ENCODE peak calls at places on chromosomes 12 and 14, in eight cellular contexts. M is WERI-Rb-1; N is CD8-positive, alpha-beta T cell; P is stomach; S is lung; A is fibroblast of lung; X is AG09309; B is HL-60. T is an unnamed sample.

GRCh38 chr12:120538281-120539156 is 4.4 kb downstream of the RNF10 start:
- DNase-seq in M (no peak), N (no peak), P (peak), S (peak), A (peak), X (peak), B (no peak), T (peak)

GRCh38 chr12:99985129-99985570 is 414 bp upstream of the ANKS1B start:
- DNase-seq in M (no peak), N (no peak), P (no peak), S (no peak), A (peak), X (no peak), B (no peak), T (no peak)

GRCh38 chr12:122167328-122167925 is 6.6 kb downstream of the IL31 start:
- DNase-seq in M (no peak), N (no peak), P (no peak), S (no peak), A (no peak), X (no peak), B (no peak), T (no peak)

GRCh38 chr12:49549735-49550710 is 11.2 kb downstream of the KCNH3 start:
- DNase-seq in M (no peak), N (no peak), P (no peak), S (no peak), A (no peak), X (no peak), B (no peak), T (no peak)

GRCh38 chr12:53844989-53845836 is 93.4 kb upstream of the HOXC13 start:
- DNase-seq in M (no peak), N (no peak), P (no peak), S (no peak), A (peak), X (no peak), B (no peak), T (no peak)

GRCh38 chr12:10068634-10069033 is 30.2 kb downstream of the CLEC1A start:
- DNase-seq in M (no peak), N (no peak), P (no peak), S (no peak), A (no peak), X (no peak), B (peak), T (no peak)

GRCh38 chr12:111160350-111161142 is 208.3 kb downstream of the PHETA1 start:
- DNase-seq in M (no peak), N (no peak), P (no peak), S (no peak), A (no peak), X (no peak), B (no peak), T (no peak)

GRCh38 chr12:74889563-74890236 is 319.9 kb downstream of the KCNC2 start:
- DNase-seq in M (no peak), N (no peak), P (no peak), S (no peak), A (peak), X (no peak), B (no peak), T (no peak)

GRCh38 chr12:7122876-7123769 is 5.6 kb downstream of the RBP5 start:
- DNase-seq in M (no peak), N (no peak), P (no peak), S (no peak), A (no peak), X (no peak), B (no peak), T (no peak)

GRCh38 chr12:30450872-30451271 is 244.8 kb downstream of the IPO8 start:
- DNase-seq in M (no peak), N (no peak), P (no peak), S (no peak), A (peak), X (no peak), B (no peak), T (no peak)

GRCh38 chr14:39433452-39433813 is 1.2 kb upstream of the FBXO33 start:
- DNase-seq in M (no peak), N (no peak), P (no peak), S (no peak), A (no peak), X (no peak), B (no peak), T (no peak)

GRCh38 chr12:6766651-6767300 is 613 bp downstream of the PTMS start:
- DNase-seq in M (peak), N (peak), P (peak), S (peak), A (peak), X (no peak), B (no peak), T (no peak)

GRCh38 chr12:67633708-67634107 is 14.8 kb upstream of the DYRK2 start:
- DNase-seq in M (no peak), N (no peak), P (peak), S (peak), A (no peak), X (no peak), B (no peak), T (no peak)

GRCh38 chr12:11973396-11973795 is 97.3 kb upstream of the BCL2L14 start:
- DNase-seq in M (no peak), N (no peak), P (no peak), S (no peak), A (no peak), X (no peak), B (no peak), T (no peak)

GRCh38 chr12:68468036-68468435 is 135.9 kb upstream of the MDM1 start:
- DNase-seq in M (no peak), N (no peak), P (no peak), S (no peak), A (no peak), X (no peak), B (no peak), T (no peak)

GRCh38 chr14:34592623-34593022 is 37.3 kb downstream of the SNX6 start:
- DNase-seq in M (no peak), N (no peak), P (no peak), S (no peak), A (no peak), X (no peak), B (no peak), T (no peak)

GRCh38 chr14:54796961-54797360 is 105.7 kb downstream of the GCH1 start:
- DNase-seq in M (no peak), N (no peak), P (no peak), S (no peak), A (peak), X (no peak), B (no peak), T (peak)

GRCh38 chr12:71469235-71469873 is 29.8 kb downstream of the LGR5 start:
- DNase-seq in M (peak), N (no peak), P (no peak), S (no peak), A (peak), X (peak), B (no peak), T (no peak)

GRCh38 chr12:201361-201760 is 12.6 kb downstream of the SLC6A12 start:
- DNase-seq in M (no peak), N (no peak), P (no peak), S (no peak), A (no peak), X (no peak), B (no peak), T (no peak)

GRCh38 chr12:26809611-26810298 is 23.2 kb downstream of the ITPR2 start:
- DNase-seq in M (no peak), N (no peak), P (no peak), S (no peak), A (no peak), X (no peak), B (no peak), T (no peak)

GRCh38 chr12:26808766-26809460 is 24.1 kb downstream of the ITPR2 start:
- DNase-seq in M (no peak), N (no peak), P (no peak), S (no peak), A (no peak), X (no peak), B (no peak), T (no peak)

GRCh38 chr12:26813812-26814211 is 19.2 kb downstream of the ITPR2 start:
- DNase-seq in M (no peak), N (no peak), P (no peak), S (no peak), A (no peak), X (no peak), B (no peak), T (no peak)

GRCh38 chr12:26807292-26807691 is 25.7 kb downstream of the ITPR2 start:
- DNase-seq in M (no peak), N (no peak), P (no peak), S (no peak), A (no peak), X (no peak), B (no peak), T (no peak)

GRCh38 chr12:26810330-26810729 is 22.7 kb downstream of the ITPR2 start:
- DNase-seq in M (no peak), N (no peak), P (peak), S (no peak), A (peak), X (no peak), B (no peak), T (peak)
- H3K4me3 ChIP-seq in M (no peak), N (no peak), P (no peak), S (no peak), A (no peak), X (no peak), B (no peak), T (no peak)

GRCh38 chr12:94875525-94875924 is 128.0 kb downstream of the NDUFA12 start:
- DNase-seq in M (peak), N (no peak), P (no peak), S (no peak), A (no peak), X (no peak), B (no peak), T (no peak)
- TF ChIP-seq CTCF in M (peak), N (no peak), P (no peak), S (no peak), A (peak), X (no peak), B (no peak), T (no peak)

DNA sequence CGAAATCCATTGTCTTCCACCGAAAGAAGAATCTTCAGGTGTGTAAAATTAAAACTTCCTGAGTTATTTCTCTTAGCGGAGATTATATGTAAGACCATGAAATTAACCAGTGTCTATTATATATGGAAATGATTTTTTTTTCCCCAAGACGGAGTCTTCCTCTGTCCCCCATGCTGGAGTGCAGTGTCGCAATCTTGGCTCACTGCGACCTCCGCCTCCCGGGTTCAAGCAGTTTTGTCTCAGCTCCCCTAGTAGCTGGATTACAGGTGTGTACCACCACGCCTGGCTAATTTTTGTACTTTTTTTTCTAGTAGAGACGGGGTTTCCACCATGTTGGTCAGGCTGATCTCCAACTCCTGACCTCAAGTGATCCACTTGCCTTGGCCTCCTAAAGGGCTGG is 2.8 kb downstream of the RAN start:
- DNase-seq in M (no peak), N (no peak), P (no peak), S (no peak), A (no peak), X (no peak), B (peak), T (no peak)
- H3K4me3 ChIP-seq in M (no peak), N (no peak), P (no peak), S (no peak), A (no peak), X (no peak), B (no peak), T (no peak)

DNA sequence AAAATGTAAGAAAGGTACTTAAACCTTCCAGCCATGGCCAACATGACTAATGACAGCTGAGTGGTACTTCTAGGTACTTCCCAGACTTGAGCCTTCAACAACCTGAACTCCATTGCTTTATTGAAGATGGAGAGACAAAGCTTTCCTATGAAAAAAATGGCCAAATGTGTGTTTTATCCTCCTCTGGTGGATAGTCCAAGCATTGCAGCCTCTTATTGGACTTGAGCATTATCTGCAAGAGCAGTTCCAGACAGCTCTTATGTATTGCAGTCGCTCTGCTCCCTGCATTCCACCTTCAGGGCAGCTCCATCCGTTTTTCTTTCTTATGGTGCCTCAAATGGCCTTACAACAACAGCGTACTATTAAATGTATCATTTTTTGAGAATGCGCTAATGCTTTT is 588.2 kb downstream of the NRXN3 start:
- DNase-seq in M (peak), N (no peak), P (no peak), S (no peak), A (peak), X (no peak), B (no peak), T (peak)
- TF ChIP-seq CTCF in M (peak), N (no peak), P (no peak), S (no peak), A (peak), X (peak), B (peak), T (peak)

GRCh38 chr12:57620936-57621496 is 9.8 kb downstream of the ARHGEF25 start:
- DNase-seq in M (no peak), N (no peak), P (no peak), S (no peak), A (no peak), X (no peak), B (no peak), T (no peak)
- H3K4me3 ChIP-seq in M (no peak), N (peak), P (peak), S (no peak), A (peak), X (peak), B (peak), T (peak)

GRCh38 chr14:104723651-104724406 is at the start of gene ADSS1:
- DNase-seq in M (peak), N (peak), P (peak), S (peak), A (peak), X (no peak), B (peak), T (no peak)

GRCh38 chr14:104726600-104727451 is 2.8 kb downstream of the ADSS1 start:
- DNase-seq in M (no peak), N (no peak), P (no peak), S (no peak), A (no peak), X (no peak), B (no peak), T (no peak)

GRCh38 chr14:104724407-104724980 is 465 bp downstream of the ADSS1 start:
- DNase-seq in M (peak), N (no peak), P (peak), S (peak), A (no peak), X (no peak), B (no peak), T (no peak)

GRCh38 chr14:104725772-104726548 is 1.9 kb downstream of the ADSS1 start:
- DNase-seq in M (no peak), N (no peak), P (no peak), S (no peak), A (no peak), X (no peak), B (no peak), T (no peak)

GRCh38 chr14:104724981-104725771 is 1.1 kb downstream of the ADSS1 start:
- DNase-seq in M (no peak), N (no peak), P (peak), S (no peak), A (no peak), X (no peak), B (no peak), T (no peak)
- TF ChIP-seq CTCF in M (peak), N (no peak), P (no peak), S (no peak), A (peak), X (peak), B (peak), T (peak)

GRCh38 chr14:91329615-91330014 is 85.1 kb upstream of the GPR68 start:
- DNase-seq in M (no peak), N (no peak), P (no peak), S (no peak), A (no peak), X (no peak), B (no peak), T (no peak)
- H3K4me3 ChIP-seq in M (no peak), N (no peak), P (no peak), S (no peak), A (no peak), X (no peak), B (no peak), T (no peak)

GRCh38 chr12:132866251-132866828 is 21.1 kb downstream of the CHFR start:
- DNase-seq in M (no peak), N (no peak), P (no peak), S (no peak), A (peak), X (peak), B (peak), T (no peak)
- TF ChIP-seq CTCF in M (no peak), N (no peak), P (no peak), S (no peak), A (no peak), X (no peak), B (no peak), T (no peak)

DNA sequence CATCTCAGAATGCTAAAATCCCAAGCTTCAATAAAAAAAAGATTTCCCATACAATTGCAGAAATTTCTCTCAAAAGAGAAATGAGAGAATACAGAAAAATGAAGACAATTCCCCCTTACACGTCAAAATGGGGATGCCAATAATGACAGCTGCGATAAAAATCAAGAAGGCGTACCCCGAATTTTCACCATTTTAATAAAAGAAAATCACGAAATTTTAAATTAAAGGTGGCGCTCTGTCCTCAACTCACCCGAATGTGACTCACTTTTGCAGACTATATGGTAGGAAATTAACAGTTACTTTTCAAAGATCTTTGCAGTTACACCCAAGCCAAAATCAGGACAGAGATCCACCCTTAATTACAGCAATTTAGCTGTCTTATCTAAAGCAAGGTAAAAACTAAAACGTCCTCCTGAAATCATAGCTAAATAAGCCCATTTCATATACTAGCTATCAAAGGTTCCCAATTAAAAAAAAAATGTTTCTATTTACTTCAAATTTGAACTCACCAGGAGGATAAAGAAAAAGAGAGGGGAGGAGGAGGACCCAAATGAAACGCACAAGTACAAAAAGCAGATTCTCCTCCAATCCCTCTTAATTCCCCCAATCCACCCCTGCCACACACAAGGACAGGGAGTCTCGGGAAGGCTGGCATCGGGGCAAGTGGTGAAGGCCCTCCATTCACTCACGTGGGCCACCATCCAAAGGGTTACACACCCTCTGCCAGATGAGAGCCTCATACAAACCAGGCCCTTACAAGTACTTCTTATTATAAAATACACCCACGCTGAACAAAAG is 1.9 kb downstream of the ATP2B1 start:
- DNase-seq in M (peak), N (no peak), P (no peak), S (no peak), A (peak), X (no peak), B (no peak), T (no peak)
- H3K4me3 ChIP-seq in M (peak), N (peak), P (peak), S (no peak), A (peak), X (peak), B (peak), T (peak)